ENCODE peak calls at places on chromosomes 6 and 20, in four cellular contexts. One of them, this sample, is unnamed.

GRCh38 chr6:139277161-139277560 is 14.6 kb downstream of the TXLNB start:
- DNase-seq in K562: no peak
- DNase-seq in globus pallidus: no peak
- DNase-seq in HT1080: no peak
- DNase-seq in this sample: no peak

GRCh38 chr20:50120935-50121693 is 8.2 kb upstream of the UBE2V1 start:
- DNase-seq in HT1080: peak; percentile 64
- DNase-seq in globus pallidus: peak; percentile 80
- DNase-seq in K562: no peak
- DNase-seq in this sample: peak; percentile 80

GRCh38 chr20:47317127-47317895 is 39.2 kb downstream of the ZMYND8 start:
- DNase-seq in K562: peak; percentile 89
- DNase-seq in globus pallidus: no peak
- DNase-seq in HT1080: peak; percentile 98
- DNase-seq in this sample: peak; percentile 99

GRCh38 chr6:145714731-145715130 is 20.6 kb downstream of the EPM2A start:
- DNase-seq in HT1080: no peak
- DNase-seq in K562: no peak
- DNase-seq in globus pallidus: no peak
- DNase-seq in this sample: peak; percentile 16

GRCh38 chr6:31836036-31836675 is 8.6 kb downstream of the HSPA1B start:
- DNase-seq in K562: no peak
- DNase-seq in HT1080: no peak
- DNase-seq in globus pallidus: no peak
- DNase-seq in this sample: no peak

GRCh38 chr20:36493801-36494114 is 47.6 kb upstream of the MYL9 start:
- DNase-seq in HT1080: peak; percentile 61
- DNase-seq in K562: no peak
- DNase-seq in globus pallidus: peak; percentile 33
- DNase-seq in this sample: peak; percentile 24

GRCh38 chr20:29427201-29428060 is 1830.0 kb upstream of the DEFB115 start:
- DNase-seq in HT1080: peak; percentile 64
- DNase-seq in globus pallidus: no peak
- DNase-seq in K562: no peak
- DNase-seq in this sample: no peak

GRCh38 chr20:17611540-17612286 is 41.8 kb downstream of the DSTN start:
- DNase-seq in globus pallidus: no peak
- DNase-seq in HT1080: no peak
- DNase-seq in K562: no peak
- DNase-seq in this sample: no peak

GRCh38 chr6:19394687-19395086 is 442.5 kb upstream of the ID4 start:
- DNase-seq in HT1080: no peak
- DNase-seq in globus pallidus: no peak
- DNase-seq in K562: no peak
- DNase-seq in this sample: no peak